ENCODE peak calls at places on chromosomes 6 and 20, in nine cellular contexts. K is left lung; B is C1 segment of cervical spinal cord; P is activated effector memory CD4-positive, alpha-beta T cell treated with anti-CD3 and anti-CD28 coated beads, Interleukin-2, amount 50 U/mL, for 16 hours; J is GM04504; E is effector CD4-positive, alpha-beta T cell; C is NCI-H510A treated with DMSO at 0.1 percent for 48 hours; Q is HT-29; V is GM13976. D is an unnamed sample.

GRCh38 chr20:4491643-4492042 is 230.1 kb upstream of the PRND start:
- DNase-seq in K (no peak), B (no peak), P (no peak), J (no peak), E (no peak), C (no peak), Q (no peak), V (no peak), D (no peak)

GRCh38 chr20:16241911-16242310 is 331.3 kb downstream of the KIF16B start:
- DNase-seq in K (no peak), B (no peak), P (no peak), J (no peak), E (no peak), C (no peak), Q (no peak), V (no peak), D (no peak)

GRCh38 chr6:53647437-53648094 is 18.0 kb downstream of the KLHL31 start:
- DNase-seq in K (no peak), B (no peak), P (peak), J (no peak), E (peak), C (no peak), Q (no peak), V (peak), D (no peak)

GRCh38 chr6:80250391-80250997 is 144.0 kb downstream of the BCKDHB start:
- DNase-seq in K (no peak), B (no peak), P (no peak), J (no peak), E (no peak), C (no peak), Q (no peak), V (no peak), D (no peak)

GRCh38 chr6:3288711-3289663 is 30.2 kb downstream of the PSMG4 start:
- DNase-seq in K (no peak), B (no peak), P (peak), J (no peak), E (no peak), C (no peak), Q (no peak), V (no peak), D (no peak)

GRCh38 chr20:17612975-17613327 is 43.1 kb downstream of the DSTN start:
- DNase-seq in K (no peak), B (no peak), P (peak), J (no peak), E (no peak), C (no peak), Q (no peak), V (peak), D (no peak)

GRCh38 chr20:59105581-59105980 is 58.0 kb upstream of the ZNF831 start:
- DNase-seq in K (no peak), B (no peak), P (no peak), J (no peak), E (no peak), C (no peak), Q (no peak), V (no peak), D (no peak)

GRCh38 chr6:113371106-113371505 is 486.0 kb upstream of the MARCKS start:
- DNase-seq in K (no peak), B (no peak), P (no peak), J (no peak), E (no peak), C (no peak), Q (no peak), V (no peak), D (no peak)

GRCh38 chr6:137309078-137309762 is 90.0 kb upstream of the IFNGR1 start:
- DNase-seq in K (peak), B (peak), P (no peak), J (peak), E (no peak), C (peak), Q (peak), V (no peak), D (peak)

GRCh38 chr6:36504982-36505381 is 42.3 kb downstream of the STK38 start:
- DNase-seq in K (no peak), B (no peak), P (no peak), J (no peak), E (no peak), C (no peak), Q (no peak), V (no peak), D (peak)

D was measured in stromal cell of bone marrow.